ENCODE peak calls at places on chromosome 9, in five cellular contexts. One of them, this sample, is unnamed.

GRCh38 chr9:115264333-115264732 is 146.4 kb upstream of the TNC start:
- DNase-seq in bronchial epithelial cell: no peak
- DNase-seq in right lobe of liver: no peak
- DNase-seq in ovary: no peak
- DNase-seq in AG04450: no peak
- DNase-seq in this sample: no peak

GRCh38 chr9:128420060-128420650 is 502 bp upstream of the CERCAM start:
- DNase-seq in ovary: peak; percentile 84
- DNase-seq in right lobe of liver: peak; percentile 75
- DNase-seq in bronchial epithelial cell: peak; percentile 38
- DNase-seq in AG04450: no peak
- DNase-seq in this sample: peak; percentile 84

GRCh38 chr9:82031538-82032280 is 43.1 kb downstream of the SPATA31D1 start:
- DNase-seq in right lobe of liver: no peak
- DNase-seq in bronchial epithelial cell: peak; percentile 86
- DNase-seq in AG04450: peak; percentile 30
- DNase-seq in ovary: no peak
- DNase-seq in this sample: peak; percentile 68

GRCh38 chr9:107118873-107119272 is 164.2 kb upstream of the RAD23B start:
- DNase-seq in ovary: no peak
- DNase-seq in AG04450: no peak
- DNase-seq in right lobe of liver: no peak
- DNase-seq in bronchial epithelial cell: no peak
- DNase-seq in this sample: no peak

GRCh38 chr9:105069285-105070065 is 141.5 kb upstream of the ABCA1 start:
- DNase-seq in AG04450: no peak
- DNase-seq in ovary: no peak
- DNase-seq in right lobe of liver: no peak
- DNase-seq in bronchial epithelial cell: no peak
- DNase-seq in this sample: no peak

GRCh38 chr9:7542648-7543165 is 256.9 kb downstream of the DMAC1 start:
- DNase-seq in bronchial epithelial cell: no peak
- DNase-seq in ovary: no peak
- DNase-seq in right lobe of liver: no peak
- DNase-seq in AG04450: no peak
- DNase-seq in this sample: no peak

GRCh38 chr9:93253633-93254032 is 69.7 kb downstream of the WNK2 start:
- DNase-seq in ovary: no peak
- DNase-seq in bronchial epithelial cell: no peak
- DNase-seq in AG04450: no peak
- DNase-seq in right lobe of liver: no peak
- DNase-seq in this sample: no peak

GRCh38 chr9:131094622-131095021 is 1.7 kb upstream of the AIF1L start:
- DNase-seq in ovary: no peak
- DNase-seq in AG04450: peak; percentile 24
- DNase-seq in bronchial epithelial cell: peak; percentile 29
- DNase-seq in right lobe of liver: no peak
- DNase-seq in this sample: peak; percentile 73

GRCh38 chr9:34375901-34376595 is 650 bp downstream of the MYORG start:
- DNase-seq in ovary: peak; percentile 48
- DNase-seq in bronchial epithelial cell: peak; percentile 44
- DNase-seq in AG04450: no peak
- DNase-seq in right lobe of liver: peak; percentile 75
- DNase-seq in this sample: peak; percentile 69

GRCh38 chr9:18404482-18405029 is 69.4 kb upstream of the ADAMTSL1 start:
- DNase-seq in ovary: no peak
- DNase-seq in right lobe of liver: no peak
- DNase-seq in AG04450: no peak
- DNase-seq in bronchial epithelial cell: no peak
- DNase-seq in this sample: no peak

GRCh38 chr9:88980732-88981336 is 10.4 kb upstream of the S1PR3 start:
- DNase-seq in AG04450: peak; percentile 38
- DNase-seq in bronchial epithelial cell: no peak
- DNase-seq in ovary: no peak
- DNase-seq in right lobe of liver: no peak
- DNase-seq in this sample: no peak

GRCh38 chr9:70352802-70353201 is 61.7 kb downstream of the KLF9 start:
- DNase-seq in ovary: no peak
- DNase-seq in right lobe of liver: no peak
- DNase-seq in AG04450: no peak
- DNase-seq in bronchial epithelial cell: no peak
- DNase-seq in this sample: no peak

GRCh38 chr9:27625751-27626628 is 52.7 kb upstream of the C9orf72 start:
- DNase-seq in right lobe of liver: no peak
- DNase-seq in bronchial epithelial cell: peak; percentile 93
- DNase-seq in AG04450: no peak
- DNase-seq in ovary: no peak
- DNase-seq in this sample: no peak

GRCh38 chr9:100033877-100034551 is 64.8 kb downstream of the ERP44 start:
- DNase-seq in AG04450: no peak
- DNase-seq in right lobe of liver: no peak
- DNase-seq in ovary: no peak
- DNase-seq in bronchial epithelial cell: no peak
- DNase-seq in this sample: no peak

GRCh38 chr9:15572200-15572599 is 19.4 kb downstream of the CCDC171 start:
- DNase-seq in ovary: no peak
- DNase-seq in AG04450: peak; percentile 11
- DNase-seq in right lobe of liver: no peak
- DNase-seq in bronchial epithelial cell: no peak
- DNase-seq in this sample: no peak

GRCh38 chr9:108093773-108094675 is 604.5 kb upstream of the KLF4 start:
- DNase-seq in right lobe of liver: peak; percentile 65
- DNase-seq in ovary: no peak
- DNase-seq in bronchial epithelial cell: peak; percentile 92
- DNase-seq in AG04450: no peak
- DNase-seq in this sample: no peak

GRCh38 chr9:14326264-14326826 is 12.4 kb upstream of the NFIB start:
- DNase-seq in bronchial epithelial cell: peak; percentile 79
- DNase-seq in AG04450: no peak
- DNase-seq in right lobe of liver: no peak
- DNase-seq in ovary: no peak
- DNase-seq in this sample: no peak

GRCh38 chr9:80797841-80798688 is 891.3 kb downstream of the TLE1 start:
- DNase-seq in AG04450: peak; percentile 60
- DNase-seq in ovary: peak; percentile 48
- DNase-seq in right lobe of liver: no peak
- DNase-seq in bronchial epithelial cell: no peak
- DNase-seq in this sample: no peak

GRCh38 chr9:113901196-113901818 is 25.2 kb downstream of the ZNF618 start:
- DNase-seq in ovary: no peak
- DNase-seq in bronchial epithelial cell: no peak
- DNase-seq in AG04450: no peak
- DNase-seq in right lobe of liver: no peak
- DNase-seq in this sample: no peak

GRCh38 chr9:14451949-14452348 is 138.0 kb upstream of the NFIB start:
- DNase-seq in AG04450: no peak
- DNase-seq in bronchial epithelial cell: no peak
- DNase-seq in right lobe of liver: no peak
- DNase-seq in ovary: no peak
- DNase-seq in this sample: no peak

GRCh38 chr9:99947395-99947794 is 40.9 kb downstream of the STX17 start:
- DNase-seq in AG04450: no peak
- DNase-seq in right lobe of liver: no peak
- DNase-seq in ovary: no peak
- DNase-seq in bronchial epithelial cell: no peak
- DNase-seq in this sample: no peak

GRCh38 chr9:69809304-69809863 is 11.2 kb upstream of the CFAP95 start:
- DNase-seq in ovary: no peak
- DNase-seq in AG04450: no peak
- DNase-seq in bronchial epithelial cell: peak; percentile 29
- DNase-seq in right lobe of liver: no peak
- DNase-seq in this sample: no peak

GRCh38 chr9:2872941-2873323 is 29.0 kb upstream of the PUM3 start:
- DNase-seq in AG04450: no peak
- DNase-seq in ovary: no peak
- DNase-seq in bronchial epithelial cell: no peak
- DNase-seq in right lobe of liver: no peak
- DNase-seq in this sample: no peak

GRCh38 chr9:16992138-16992537 is 121.7 kb upstream of the BNC2 start:
- DNase-seq in right lobe of liver: no peak
- DNase-seq in ovary: no peak
- DNase-seq in bronchial epithelial cell: no peak
- DNase-seq in AG04450: no peak
- DNase-seq in this sample: no peak

GRCh38 chr9:128929560-128929959 is 8.8 kb downstream of the PHYHD1 start:
- DNase-seq in right lobe of liver: no peak
- DNase-seq in AG04450: no peak
- DNase-seq in ovary: no peak
- DNase-seq in bronchial epithelial cell: no peak
- DNase-seq in this sample: no peak

GRCh38 chr9:115422932-115423440 is 305.0 kb upstream of the TNC start:
- DNase-seq in right lobe of liver: no peak
- DNase-seq in bronchial epithelial cell: no peak
- DNase-seq in AG04450: no peak
- DNase-seq in ovary: no peak
- DNase-seq in this sample: no peak

GRCh38 chr9:83521017-83521810 is 17.0 kb downstream of the FRMD3 start:
- DNase-seq in bronchial epithelial cell: peak; percentile 10
- DNase-seq in AG04450: no peak
- DNase-seq in right lobe of liver: no peak
- DNase-seq in ovary: no peak
- DNase-seq in this sample: no peak

GRCh38 chr9:111632695-111633388 is 1.7 kb downstream of the DNAJC25 start:
- DNase-seq in right lobe of liver: no peak
- DNase-seq in bronchial epithelial cell: no peak
- DNase-seq in ovary: no peak
- DNase-seq in AG04450: no peak
- DNase-seq in this sample: no peak

GRCh38 chr9:120505186-120505585 is 74.8 kb downstream of the CDK5RAP2 start:
- DNase-seq in bronchial epithelial cell: no peak
- DNase-seq in AG04450: no peak
- DNase-seq in right lobe of liver: no peak
- DNase-seq in ovary: no peak
- DNase-seq in this sample: no peak
- TF ChIP-seq CTCF in bronchial epithelial cell: peak; percentile 9
- TF ChIP-seq CTCF in AG04450: peak; percentile 2
- TF ChIP-seq CTCF in right lobe of liver: peak; percentile 58
- TF ChIP-seq CTCF in ovary: no peak
- TF ChIP-seq CTCF in this sample: no peak

GRCh38 chr9:122227576-122227903 is 1.2 kb downstream of the LHX6 start:
- DNase-seq in ovary: no peak
- DNase-seq in bronchial epithelial cell: no peak
- DNase-seq in AG04450: no peak
- DNase-seq in right lobe of liver: no peak
- DNase-seq in this sample: no peak
- H3K27me3 ChIP-seq in ovary: no peaks in the 10 kb centered on the region
- H3K27me3 ChIP-seq in bronchial epithelial cell: peaks cover 53% of the 10 kb centered on the region
- H3K27me3 ChIP-seq in AG04450: peaks cover 81% of the 10 kb centered on the region
- H3K27me3 ChIP-seq in right lobe of liver: no peaks in the 10 kb centered on the region
- H3K27me3 ChIP-seq in this sample: peaks cover 39% of the 10 kb centered on the region

DNA sequence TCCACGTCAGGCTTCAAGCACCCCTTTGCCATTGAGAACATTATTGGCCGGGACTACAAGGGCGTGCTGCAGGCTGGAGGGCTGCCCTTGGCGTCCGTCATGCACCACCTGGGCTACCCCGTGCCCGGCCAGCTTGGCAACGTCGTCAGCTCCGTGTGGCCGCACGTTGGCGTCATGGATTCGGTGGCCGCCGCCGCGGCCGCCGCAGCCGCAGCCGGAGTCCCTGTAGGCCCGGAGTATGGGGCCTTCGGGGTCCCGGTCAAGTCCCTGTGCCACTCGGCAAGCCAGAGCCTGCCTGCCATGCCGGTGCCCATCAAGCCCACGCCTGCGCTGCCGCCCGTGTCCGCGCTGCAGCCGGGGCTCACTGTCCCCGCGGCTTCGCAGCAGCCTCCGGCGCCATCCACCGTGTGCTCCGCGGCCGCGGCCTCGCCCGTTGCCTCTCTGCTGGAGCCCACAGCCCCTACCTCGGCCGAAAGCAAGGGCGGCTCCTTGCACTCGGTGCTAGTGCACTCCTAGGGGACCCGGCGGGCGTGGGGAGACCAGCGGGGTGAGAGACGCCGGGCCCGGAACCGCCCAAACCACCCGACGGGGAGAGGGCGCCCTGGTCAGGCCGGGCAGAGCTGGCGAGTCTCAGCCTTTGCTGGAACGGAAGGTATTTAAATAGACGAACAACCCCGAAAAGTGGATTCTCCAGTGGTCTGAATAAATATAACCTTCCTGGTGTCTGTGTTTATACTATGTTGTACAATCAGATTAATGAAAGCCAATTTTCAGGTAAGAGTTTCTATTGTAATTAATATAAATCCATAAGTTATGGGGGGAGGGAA is 1.2 kb downstream of the FOXB2 start:
- DNase-seq in bronchial epithelial cell: no peak
- DNase-seq in AG04450: no peak
- DNase-seq in right lobe of liver: no peak
- DNase-seq in ovary: no peak
- DNase-seq in this sample: no peak
- H3K4me3 ChIP-seq in bronchial epithelial cell: no peak overlapping the region
- H3K4me3 ChIP-seq in AG04450: no peak overlapping the region
- H3K4me3 ChIP-seq in right lobe of liver: no peak overlapping the region
- H3K4me3 ChIP-seq in ovary: no peak overlapping the region
- H3K4me3 ChIP-seq in this sample: peak overlapping the region; percentile 48

GRCh38 chr9:137069508-137070071 is 767 bp downstream of the SAPCD2 start:
- DNase-seq in right lobe of liver: no peak
- DNase-seq in ovary: no peak
- DNase-seq in AG04450: no peak
- DNase-seq in bronchial epithelial cell: no peak
- DNase-seq in this sample: no peak
- TF ChIP-seq CTCF in right lobe of liver: no peak
- TF ChIP-seq CTCF in ovary: no peak
- TF ChIP-seq CTCF in AG04450: no peak
- TF ChIP-seq CTCF in bronchial epithelial cell: no peak
- TF ChIP-seq CTCF in this sample: no peak

GRCh38 chr9:36902063-36902735 is 131.9 kb downstream of the PAX5 start:
- DNase-seq in ovary: no peak
- DNase-seq in bronchial epithelial cell: no peak
- DNase-seq in right lobe of liver: no peak
- DNase-seq in AG04450: no peak
- DNase-seq in this sample: no peak
- H3K27me3 ChIP-seq in ovary: no peaks in the 10 kb centered on the region
- H3K27me3 ChIP-seq in bronchial epithelial cell: peaks cover 12% of the 10 kb centered on the region
- H3K27me3 ChIP-seq in right lobe of liver: no peaks in the 10 kb centered on the region
- H3K27me3 ChIP-seq in AG04450: peaks cover 52% of the 10 kb centered on the region
- H3K27me3 ChIP-seq in this sample: no peaks in the 10 kb centered on the region

GRCh38 chr9:122371851-122372250 is 1.0 kb downstream of the PTGS1 start:
- DNase-seq in AG04450: no peak
- DNase-seq in right lobe of liver: no peak
- DNase-seq in ovary: no peak
- DNase-seq in bronchial epithelial cell: no peak
- DNase-seq in this sample: no peak
- H3K4me3 ChIP-seq in AG04450: peak overlapping the region; percentile 72
- H3K4me3 ChIP-seq in right lobe of liver: no peak overlapping the region
- H3K4me3 ChIP-seq in ovary: no peak overlapping the region
- H3K4me3 ChIP-seq in bronchial epithelial cell: no peak overlapping the region
- H3K4me3 ChIP-seq in this sample: no peak overlapping the region

DNA sequence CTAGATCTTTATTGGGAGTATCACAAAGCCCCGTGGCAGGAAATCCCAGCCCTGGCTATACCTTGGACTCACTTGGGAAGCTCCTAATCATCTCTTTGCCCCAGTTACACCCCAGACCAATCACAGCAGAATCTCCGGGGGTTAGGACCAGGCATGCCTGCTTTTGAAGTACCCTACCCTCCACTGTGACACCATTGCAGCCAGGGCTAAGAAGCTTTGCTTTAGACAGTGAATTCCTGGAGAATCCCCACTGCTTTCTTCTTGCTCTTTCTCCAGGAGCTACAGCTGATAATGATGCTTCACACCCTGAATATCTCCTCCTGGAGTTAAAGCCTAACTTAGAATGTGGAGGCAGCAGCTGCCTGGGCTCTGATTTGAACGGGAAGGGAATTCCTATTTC is 20.0 kb upstream of the COL15A1 start:
- DNase-seq in AG04450: no peak
- DNase-seq in bronchial epithelial cell: no peak
- DNase-seq in ovary: no peak
- DNase-seq in right lobe of liver: no peak
- DNase-seq in this sample: no peak
- TF ChIP-seq CTCF in AG04450: no peak
- TF ChIP-seq CTCF in bronchial epithelial cell: no peak
- TF ChIP-seq CTCF in ovary: no peak
- TF ChIP-seq CTCF in right lobe of liver: no peak
- TF ChIP-seq CTCF in this sample: no peak